ENCODE peak calls at places on chromosomes 12 and 14, in nine cellular contexts. N is A549, Q is tibial nerve, F is transverse colon, D is HepG2, X is sigmoid colon, O is suprapubic skin, G is SK-N-SH, T is ovary. R is an unnamed sample.
A peak's percentile ranks its signal among the peaks of the same experiment; 100 is the strongest.

GRCh38 chr14:74514471-74514932 is 20.9 kb downstream of the ISCA2 start:
- DNase-seq in T (no peak), X (peak; percentile 70), O (no peak), D (peak; percentile 25), F (peak; percentile 20), G (no peak), Q (no peak), N (no peak), R (no peak)

GRCh38 chr12:3252416-3252815 is 175.2 kb downstream of the TSPAN9 start:
- DNase-seq in F (peak; percentile 72), Q (peak; percentile 71), D (no peak), T (peak; percentile 94), O (peak; percentile 89), X (peak; percentile 98), G (no peak), N (no peak), R (peak; percentile 81)

GRCh38 chr12:88993655-88994054 is 358.6 kb downstream of the DUSP6 start:
- DNase-seq in O (no peak), N (peak; percentile 69), F (no peak), D (peak; percentile 36), Q (no peak), X (no peak), G (peak; percentile 19), T (no peak), R (no peak)

GRCh38 chr14:90454041-90455000 is 57.5 kb downstream of the CALM1 start:
- DNase-seq in D (peak; percentile 33), N (peak; percentile 71), O (no peak), Q (peak; percentile 38), T (peak; percentile 34), F (peak; percentile 88), X (peak; percentile 91), G (peak; percentile 95), R (peak; percentile 80)

GRCh38 chr12:4119157-4119761 is 154.3 kb upstream of the CCND2 start:
- DNase-seq in N (no peak), D (no peak), Q (no peak), T (no peak), O (no peak), G (no peak), X (no peak), F (peak; percentile 27), R (no peak)

GRCh38 chr12:3281588-3282150 is 204.5 kb downstream of the TSPAN9 start:
- DNase-seq in F (no peak), G (peak; percentile 88), O (no peak), N (no peak), Q (no peak), T (no peak), D (no peak), X (no peak), R (no peak)

GRCh38 chr12:99235381-99235780 is 412.2 kb upstream of the GARIN6 start:
- DNase-seq in D (no peak), T (no peak), O (no peak), Q (no peak), G (no peak), N (no peak), F (no peak), X (no peak), R (no peak)

GRCh38 chr12:132674561-132674960 is 12.6 kb downstream of the POLE start:
- DNase-seq in N (no peak), D (no peak), T (no peak), X (no peak), G (no peak), Q (no peak), F (no peak), O (no peak), R (no peak)

GRCh38 chr14:95196268-95196667 is 38.9 kb upstream of the DICER1 start:
- DNase-seq in G (no peak), T (no peak), D (peak; percentile 9), X (no peak), Q (no peak), N (peak; percentile 27), F (no peak), O (no peak), R (no peak)

GRCh38 chr12:12564911-12565310 is 2.2 kb upstream of the DUSP16 start:
- DNase-seq in D (no peak), Q (no peak), G (no peak), F (no peak), X (no peak), T (no peak), O (no peak), N (no peak), R (no peak)

GRCh38 chr12:14260011-14260993 is 105.2 kb upstream of the ATF7IP start:
- DNase-seq in G (no peak), F (peak; percentile 91), D (peak; percentile 56), Q (peak; percentile 87), O (peak; percentile 98), N (peak; percentile 43), X (peak; percentile 96), T (peak; percentile 91), R (peak; percentile 91)

GRCh38 chr14:31128601-31129526 is 78.7 kb downstream of the HECTD1 start:
- DNase-seq in Q (no peak), X (no peak), O (no peak), D (no peak), T (no peak), N (no peak), F (no peak), G (no peak), R (no peak)

GRCh38 chr14:105900398-105901160 is 374.2 kb downstream of the TMEM121 start:
- DNase-seq in T (no peak), O (no peak), D (no peak), Q (no peak), X (no peak), G (no peak), F (no peak), N (no peak), R (no peak)

GRCh38 chr14:24806061-24806678 is 172.2 kb upstream of the GZMB start:
- DNase-seq in Q (peak; percentile 38), O (no peak), N (peak; percentile 68), G (peak; percentile 34), X (peak; percentile 74), D (peak; percentile 88), T (peak; percentile 21), F (peak; percentile 89), R (no peak)

GRCh38 chr14:91896419-91896818 is 29.1 kb upstream of the TC2N start:
- DNase-seq in X (no peak), O (no peak), Q (no peak), F (no peak), G (no peak), T (no peak), D (no peak), N (no peak), R (no peak)

GRCh38 chr12:68792952-68793351 is 15.0 kb upstream of the MDM2 start:
- DNase-seq in Q (no peak), T (no peak), G (peak; percentile 65), D (peak; percentile 70), N (peak; percentile 70), X (no peak), F (peak; percentile 18), O (no peak), R (no peak)

DNA sequence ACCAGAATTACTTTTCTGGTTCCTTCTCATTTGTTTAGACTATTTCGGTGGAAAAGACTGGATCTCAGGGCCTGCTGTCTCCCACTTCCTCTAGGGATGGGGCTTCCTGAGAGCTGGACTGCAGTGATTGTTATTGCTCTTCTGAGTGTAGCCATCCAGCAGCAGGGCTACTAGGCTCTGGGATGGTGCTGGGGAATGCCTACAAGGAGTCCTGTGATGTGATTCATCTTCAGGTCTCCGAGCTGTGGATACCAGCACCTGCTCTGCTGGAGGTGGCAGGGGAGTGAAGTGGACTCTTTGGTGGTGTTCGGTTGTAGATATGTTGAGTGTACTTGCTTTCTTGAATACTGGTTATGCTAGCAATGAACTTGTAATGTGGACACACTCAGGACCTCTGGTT is 42.7 kb downstream of the AEBP2 start:
- DNase-seq in N (no peak), T (no peak), X (no peak), O (no peak), D (no peak), Q (no peak), F (no peak), G (no peak), R (no peak)
- TF ChIP-seq EP300 in N (no peak), T (no peak), X (no peak), O (no peak), D (no peak), Q (no peak), F (no peak), G (no peak), R (no peak)

DNA sequence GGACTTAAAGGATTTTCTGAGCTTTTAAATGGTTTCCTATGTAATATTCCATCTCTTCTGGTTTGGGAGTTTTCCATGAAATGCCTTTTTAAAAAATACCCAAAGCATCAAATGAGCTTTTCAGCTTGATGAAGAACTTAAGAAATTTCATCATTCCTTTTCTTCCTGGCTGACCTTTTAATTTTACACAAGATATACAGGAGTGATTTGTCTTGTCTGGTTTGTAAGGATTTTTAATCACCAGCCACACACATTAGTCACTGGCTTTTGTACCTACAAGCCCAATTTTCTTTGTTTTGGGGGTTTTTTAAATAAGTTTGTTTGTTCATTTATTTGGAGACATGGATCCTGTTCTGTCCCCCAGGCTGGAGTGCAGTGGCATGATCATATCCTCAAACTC is 182.8 kb upstream of the HIF1A start:
- DNase-seq in N (no peak), Q (no peak), D (no peak), X (no peak), O (no peak), T (no peak), G (no peak), F (no peak), R (no peak)
- H3K27ac ChIP-seq in N (peak overlapping the region; percentile 66), Q (no peak overlapping the region), D (no peak overlapping the region), X (peak overlapping the region; percentile 35), O (peak overlapping the region; percentile 59), T (no peak overlapping the region), G (no peak overlapping the region), F (peak overlapping the region; percentile 19), R (no peak overlapping the region)

GRCh38 chr14:35405304-35405996 is 901 bp upstream of the NFKBIA start:
- DNase-seq in F (peak; percentile 50), Q (no peak), X (peak; percentile 79), T (peak; percentile 58), D (peak; percentile 57), G (no peak), O (no peak), N (no peak), R (peak; percentile 63)
- TF ChIP-seq EP300 in F (no peak), Q (no peak), X (no peak), T (no peak), D (no peak), G (no peak), O (no peak), N (no peak), R (no peak)

GRCh38 chr12:75767957-75768356 is 256.5 kb upstream of the KRR1 start:
- DNase-seq in Q (no peak), T (no peak), G (no peak), F (no peak), O (no peak), D (no peak), X (no peak), N (no peak), R (no peak)

GRCh38 chr12:75760481-75761324 is 249.3 kb upstream of the KRR1 start:
- DNase-seq in F (no peak), T (no peak), Q (no peak), N (no peak), D (no peak), X (no peak), O (no peak), G (no peak), R (no peak)

GRCh38 chr12:75764091-75764490 is 252.7 kb upstream of the KRR1 start:
- DNase-seq in T (no peak), Q (no peak), X (no peak), D (no peak), G (no peak), O (no peak), F (no peak), N (no peak), R (no peak)

GRCh38 chr12:75766263-75767160 is 255.1 kb upstream of the KRR1 start:
- DNase-seq in N (peak; percentile 92), G (no peak), D (peak; percentile 97), O (no peak), X (no peak), T (no peak), Q (no peak), F (no peak), R (no peak)

GRCh38 chr12:75765170-75766059 is 254.0 kb upstream of the KRR1 start:
- DNase-seq in G (no peak), F (no peak), N (no peak), Q (no peak), T (no peak), O (no peak), D (no peak), X (no peak), R (no peak)
- H3K27ac ChIP-seq in G (peak overlapping the region; percentile 51), F (no peak overlapping the region), N (peak overlapping the region; percentile 75), Q (no peak overlapping the region), T (no peak overlapping the region), O (no peak overlapping the region), D (peak overlapping the region; percentile 86), X (no peak overlapping the region), R (no peak overlapping the region)

R was measured in upper lobe of left lung.